ENCODE peak calls at places on chromosomes 1 and 21, in five cellular contexts. One of them, this sample, is unnamed.

GRCh38 chr1:193025218-193025617 is 33.9 kb downstream of the UCHL5 start:
- DNase-seq in mesenchymal stem cell: no peak
- DNase-seq in IMR-90: no peak
- DNase-seq in PC-9: no peak
- DNase-seq in GM23248: no peak
- DNase-seq in this sample: no peak

GRCh38 chr1:41952208-41952607 is 33.5 kb upstream of the HIVEP3 start:
- DNase-seq in mesenchymal stem cell: no peak
- DNase-seq in IMR-90: no peak
- DNase-seq in PC-9: no peak
- DNase-seq in GM23248: no peak
- DNase-seq in this sample: no peak

GRCh38 chr21:45644041-45644906 is 749 bp downstream of the PCBP3 start:
- DNase-seq in mesenchymal stem cell: peak; percentile 28
- DNase-seq in IMR-90: no peak
- DNase-seq in PC-9: no peak
- DNase-seq in GM23248: peak; percentile 56
- DNase-seq in this sample: peak; percentile 15

GRCh38 chr1:77227383-77227782 is 8.2 kb upstream of the PIGK start:
- DNase-seq in mesenchymal stem cell: no peak
- DNase-seq in IMR-90: no peak
- DNase-seq in PC-9: no peak
- DNase-seq in GM23248: no peak
- DNase-seq in this sample: no peak

GRCh38 chr1:119606394-119606793 is 41.7 kb downstream of the ZNF697 start:
- DNase-seq in mesenchymal stem cell: no peak
- DNase-seq in IMR-90: no peak
- DNase-seq in PC-9: no peak
- DNase-seq in GM23248: no peak
- DNase-seq in this sample: no peak

GRCh38 chr21:33299181-33299752 is 25.5 kb upstream of the IFNAR1 start:
- DNase-seq in mesenchymal stem cell: no peak
- DNase-seq in IMR-90: no peak
- DNase-seq in PC-9: peak; percentile 47
- DNase-seq in GM23248: no peak
- DNase-seq in this sample: peak; percentile 57

GRCh38 chr1:236280438-236281285 is 1.1 kb downstream of the ERO1B start:
- DNase-seq in mesenchymal stem cell: peak; percentile 6
- DNase-seq in IMR-90: no peak
- DNase-seq in PC-9: no peak
- DNase-seq in GM23248: no peak
- DNase-seq in this sample: peak; percentile 11

GRCh38 chr1:69246721-69247120 is 321.0 kb upstream of the LRRC7 start:
- DNase-seq in mesenchymal stem cell: no peak
- DNase-seq in IMR-90: no peak
- DNase-seq in PC-9: no peak
- DNase-seq in GM23248: peak; percentile 6
- DNase-seq in this sample: no peak

GRCh38 chr1:6625579-6626149 is 996 bp downstream of the THAP3 start:
- DNase-seq in mesenchymal stem cell: peak; percentile 59
- DNase-seq in IMR-90: peak; percentile 71
- DNase-seq in PC-9: peak; percentile 7
- DNase-seq in GM23248: peak; percentile 86
- DNase-seq in this sample: peak; percentile 57

GRCh38 chr21:32844653-32845443 is 73.3 kb upstream of the PAXBP1 start:
- DNase-seq in mesenchymal stem cell: peak; percentile 14
- DNase-seq in IMR-90: peak; percentile 43
- DNase-seq in PC-9: no peak
- DNase-seq in GM23248: peak; percentile 95
- DNase-seq in this sample: peak; percentile 61

GRCh38 chr1:98797506-98797905 is 136.0 kb downstream of the SNX7 start:
- DNase-seq in mesenchymal stem cell: no peak
- DNase-seq in IMR-90: no peak
- DNase-seq in PC-9: no peak
- DNase-seq in GM23248: no peak
- DNase-seq in this sample: no peak

GRCh38 chr1:246631426-246631825 is 65.2 kb downstream of the CNST start:
- DNase-seq in mesenchymal stem cell: peak; percentile 60
- DNase-seq in IMR-90: peak; percentile 82
- DNase-seq in PC-9: no peak
- DNase-seq in GM23248: peak; percentile 85
- DNase-seq in this sample: no peak

GRCh38 chr1:160834945-160835565 is 27.6 kb downstream of the CD244 start:
- DNase-seq in mesenchymal stem cell: peak; percentile 17
- DNase-seq in IMR-90: peak; percentile 31
- DNase-seq in PC-9: no peak
- DNase-seq in GM23248: peak; percentile 64
- DNase-seq in this sample: peak; percentile 77

GRCh38 chr21:44949161-44950015 is 9.6 kb downstream of the SLX9 start:
- DNase-seq in mesenchymal stem cell: peak; percentile 72
- DNase-seq in IMR-90: peak; percentile 76
- DNase-seq in PC-9: peak; percentile 74
- DNase-seq in GM23248: peak; percentile 71
- DNase-seq in this sample: peak; percentile 81

GRCh38 chr1:29122662-29122986 is 1.1 kb downstream of the TMEM200B start:
- DNase-seq in mesenchymal stem cell: peak; percentile 75
- DNase-seq in IMR-90: peak; percentile 67
- DNase-seq in PC-9: peak; percentile 58
- DNase-seq in GM23248: peak; percentile 96
- DNase-seq in this sample: peak; percentile 82

GRCh38 chr1:29122987-29123870 is 474 bp downstream of the TMEM200B start:
- DNase-seq in mesenchymal stem cell: peak; percentile 59
- DNase-seq in IMR-90: peak; percentile 16
- DNase-seq in PC-9: no peak
- DNase-seq in GM23248: peak; percentile 69
- DNase-seq in this sample: no peak

GRCh38 chr1:29120955-29121485 is 2.7 kb downstream of the TMEM200B start:
- DNase-seq in mesenchymal stem cell: peak; percentile 48
- DNase-seq in IMR-90: peak; percentile 16
- DNase-seq in PC-9: no peak
- DNase-seq in GM23248: peak; percentile 80
- DNase-seq in this sample: no peak

GRCh38 chr1:29121516-29121937 is 2.2 kb downstream of the TMEM200B start:
- DNase-seq in mesenchymal stem cell: peak; percentile 11
- DNase-seq in IMR-90: no peak
- DNase-seq in PC-9: no peak
- DNase-seq in GM23248: peak; percentile 46
- DNase-seq in this sample: no peak

DNA sequence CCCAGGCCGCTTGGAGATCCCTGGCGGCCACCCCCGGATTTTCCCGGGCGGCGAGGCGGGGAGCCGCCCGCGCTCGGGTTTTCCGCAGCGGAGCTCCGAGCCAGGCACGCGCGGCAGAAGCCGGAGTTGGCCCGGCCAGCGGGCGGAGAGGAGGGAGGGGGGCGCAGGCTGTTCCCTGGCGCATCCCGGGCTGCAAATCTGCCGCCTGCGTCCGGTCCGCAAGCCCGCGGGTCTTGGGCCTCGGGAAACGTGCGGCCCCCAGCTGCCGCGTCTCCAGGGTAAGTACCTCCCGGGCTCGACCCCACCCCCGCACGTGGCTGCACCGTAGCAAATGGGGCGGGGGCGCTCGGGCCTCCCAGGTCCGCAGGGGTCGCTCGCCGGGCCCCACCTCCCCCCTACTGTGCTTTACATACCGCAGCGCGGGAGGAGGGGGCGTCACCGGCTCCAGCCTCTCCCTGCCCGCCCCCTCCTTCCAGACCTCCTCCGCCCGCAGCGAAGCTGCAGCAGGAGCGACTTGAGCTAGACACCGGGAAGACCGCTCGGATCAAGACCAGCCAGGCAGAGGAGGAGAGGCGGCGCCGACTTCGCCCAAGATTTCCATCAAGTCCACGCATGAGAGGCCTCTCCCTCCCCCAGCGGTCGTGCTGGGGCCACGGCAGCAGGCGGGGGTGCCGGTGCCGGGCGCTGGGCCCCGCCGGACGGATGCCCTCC is 1.6 kb downstream of the TMEM200B start:
- DNase-seq in mesenchymal stem cell: no peak
- DNase-seq in IMR-90: peak; percentile 14
- DNase-seq in PC-9: no peak
- DNase-seq in GM23248: peak; percentile 59
- DNase-seq in this sample: peak; percentile 19
- H3K4me3 ChIP-seq in mesenchymal stem cell: peak overlapping the region; percentile 89
- H3K4me3 ChIP-seq in IMR-90: peak overlapping the region; percentile 54
- H3K4me3 ChIP-seq in PC-9: peak overlapping the region; percentile 46
- H3K4me3 ChIP-seq in GM23248: peak overlapping the region; percentile 74
- H3K4me3 ChIP-seq in this sample: peak overlapping the region; percentile 81

GRCh38 chr1:153478692-153479618 is 18.5 kb upstream of the S100A7 start:
- DNase-seq in mesenchymal stem cell: no peak
- DNase-seq in IMR-90: no peak
- DNase-seq in PC-9: no peak
- DNase-seq in GM23248: no peak
- DNase-seq in this sample: no peak

GRCh38 chr1:153476491-153477093 is 16.1 kb upstream of the S100A7 start:
- DNase-seq in mesenchymal stem cell: no peak
- DNase-seq in IMR-90: no peak
- DNase-seq in PC-9: no peak
- DNase-seq in GM23248: no peak
- DNase-seq in this sample: no peak

GRCh38 chr1:153474349-153474748 is 13.9 kb upstream of the S100A7 start:
- DNase-seq in mesenchymal stem cell: no peak
- DNase-seq in IMR-90: no peak
- DNase-seq in PC-9: no peak
- DNase-seq in GM23248: peak; percentile 39
- DNase-seq in this sample: no peak

GRCh38 chr1:153475282-153475681 is 14.8 kb upstream of the S100A7 start:
- DNase-seq in mesenchymal stem cell: no peak
- DNase-seq in IMR-90: no peak
- DNase-seq in PC-9: no peak
- DNase-seq in GM23248: no peak
- DNase-seq in this sample: no peak

GRCh38 chr1:153478047-153478691 is 17.7 kb upstream of the S100A7 start:
- DNase-seq in mesenchymal stem cell: no peak
- DNase-seq in IMR-90: no peak
- DNase-seq in PC-9: no peak
- DNase-seq in GM23248: no peak
- DNase-seq in this sample: no peak
- H2AFZ ChIP-seq in mesenchymal stem cell: no peak overlapping the region
- H2AFZ ChIP-seq in IMR-90: no peak overlapping the region
- H2AFZ ChIP-seq in PC-9: no peak overlapping the region
- H2AFZ ChIP-seq in GM23248: no peak overlapping the region
- H2AFZ ChIP-seq in this sample: no peak overlapping the region

DNA sequence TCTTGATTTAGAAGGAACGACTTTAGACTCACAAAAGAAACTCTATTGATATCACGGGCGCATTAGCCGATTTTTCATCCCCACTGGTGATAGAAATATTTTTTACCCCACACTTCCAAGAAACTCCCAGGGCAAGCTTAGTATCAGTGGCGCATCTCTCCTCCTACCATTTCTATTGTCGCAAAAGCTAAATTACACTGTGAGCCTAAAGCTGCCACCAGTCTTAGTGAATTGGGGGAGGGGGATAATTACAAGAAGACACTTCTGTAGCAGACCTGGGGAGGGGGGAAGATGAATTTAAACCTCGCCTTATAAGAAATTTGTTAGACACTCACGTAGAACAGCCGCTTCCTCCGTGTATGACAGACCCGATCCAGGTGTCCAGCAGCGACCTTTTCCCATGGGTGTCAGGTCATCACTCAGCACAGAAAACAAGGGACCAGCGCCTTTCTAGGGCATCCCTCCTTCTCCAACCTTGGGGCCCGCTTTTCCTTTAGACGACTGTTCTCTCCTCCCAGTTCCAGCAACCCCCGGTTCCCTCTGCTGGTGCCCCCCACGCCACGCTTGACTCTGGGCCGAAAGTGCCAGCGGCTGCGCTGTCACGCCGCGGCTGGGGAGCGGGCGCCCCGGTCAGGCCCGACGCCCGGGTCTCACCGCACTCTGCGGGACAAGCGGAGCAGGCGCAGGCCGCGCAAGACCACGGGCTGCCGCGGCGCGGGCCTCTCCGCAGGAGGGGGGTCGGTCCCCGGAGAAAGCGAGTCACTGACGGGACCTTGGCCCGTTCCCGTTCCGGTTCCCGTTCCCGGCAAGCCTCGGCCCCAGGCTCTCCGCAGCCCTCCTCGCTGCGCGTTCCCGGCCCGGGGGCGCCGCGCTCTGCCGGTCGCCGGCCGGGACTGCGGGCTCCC is 797 bp downstream of the PHC2 start:
- DNase-seq in mesenchymal stem cell: peak; percentile 36
- DNase-seq in IMR-90: no peak
- DNase-seq in PC-9: no peak
- DNase-seq in GM23248: peak; percentile 62
- DNase-seq in this sample: peak; percentile 57
- H3K4me3 ChIP-seq in mesenchymal stem cell: peak overlapping the region; percentile 91
- H3K4me3 ChIP-seq in IMR-90: peak overlapping the region; percentile 87
- H3K4me3 ChIP-seq in PC-9: peak overlapping the region; percentile 86
- H3K4me3 ChIP-seq in GM23248: peak overlapping the region; percentile 84
- H3K4me3 ChIP-seq in this sample: peak overlapping the region; percentile 91

GRCh38 chr21:31363720-31364119 is 19.7 kb upstream of the TIAM1 start:
- DNase-seq in mesenchymal stem cell: no peak
- DNase-seq in IMR-90: no peak
- DNase-seq in PC-9: no peak
- DNase-seq in GM23248: no peak
- DNase-seq in this sample: no peak
- H2AFZ ChIP-seq in mesenchymal stem cell: no peak overlapping the region
- H2AFZ ChIP-seq in IMR-90: no peak overlapping the region
- H2AFZ ChIP-seq in PC-9: no peak overlapping the region
- H2AFZ ChIP-seq in GM23248: no peak overlapping the region
- H2AFZ ChIP-seq in this sample: no peak overlapping the region

DNA sequence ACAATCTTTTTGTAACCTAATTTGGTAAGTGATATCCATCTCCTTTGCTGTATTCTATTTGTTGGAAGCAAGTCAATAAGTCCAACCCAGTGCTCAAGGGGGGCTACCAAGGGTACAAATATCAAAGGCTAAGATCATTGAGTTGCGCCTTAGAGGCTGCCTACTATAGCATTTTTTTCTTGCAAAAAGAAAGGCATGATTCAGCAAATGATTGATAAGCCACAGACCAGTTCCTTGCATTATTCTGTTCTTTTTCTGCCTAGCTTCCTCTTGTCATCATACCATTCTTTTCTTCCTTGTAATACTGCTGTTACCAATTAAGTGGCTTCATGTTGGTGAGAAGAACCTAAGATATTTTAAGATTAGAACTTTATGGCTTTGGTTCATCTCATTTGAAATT is 29.8 kb upstream of the BARHL2 start:
- DNase-seq in mesenchymal stem cell: no peak
- DNase-seq in IMR-90: no peak
- DNase-seq in PC-9: no peak
- DNase-seq in GM23248: no peak
- DNase-seq in this sample: no peak
- H3K4me3 ChIP-seq in mesenchymal stem cell: no peak overlapping the region
- H3K4me3 ChIP-seq in IMR-90: no peak overlapping the region
- H3K4me3 ChIP-seq in PC-9: no peak overlapping the region
- H3K4me3 ChIP-seq in GM23248: no peak overlapping the region
- H3K4me3 ChIP-seq in this sample: no peak overlapping the region

GRCh38 chr1:15690317-15690716 is 6.2 kb downstream of the PLEKHM2 start:
- DNase-seq in mesenchymal stem cell: no peak
- DNase-seq in IMR-90: no peak
- DNase-seq in PC-9: no peak
- DNase-seq in GM23248: no peak
- DNase-seq in this sample: no peak
- H2AFZ ChIP-seq in mesenchymal stem cell: no peak overlapping the region
- H2AFZ ChIP-seq in IMR-90: no peak overlapping the region
- H2AFZ ChIP-seq in PC-9: no peak overlapping the region
- H2AFZ ChIP-seq in GM23248: no peak overlapping the region
- H2AFZ ChIP-seq in this sample: no peak overlapping the region

This sample was measured in PC-3.